ENCODE peak calls at places on chromosomes 13 and 19, in four cellular contexts. F, H, O and E are unnamed samples.
A peak's percentile ranks its signal among the peaks of the same experiment; 100 is the strongest.

GRCh38 chr19:35000647-35001501 is 751 bp downstream of the GRAMD1A start:
- DNase-seq in F (peak; percentile 68), H (peak; percentile 71), O (peak; percentile 45), E (peak; percentile 71)

GRCh38 chr19:29671393-29672076 is 6.3 kb downstream of the PLEKHF1 start:
- DNase-seq in F (peak; percentile 85), H (no peak), O (no peak), E (peak; percentile 97)

GRCh38 chr13:94352057-94352456 is 127.4 kb downstream of the DCT start:
- DNase-seq in F (no peak), H (no peak), O (no peak), E (no peak)

GRCh38 chr13:23081246-23081645 is 99.5 kb upstream of the SGCG start:
- DNase-seq in F (no peak), H (no peak), O (peak; percentile 50), E (no peak)

GRCh38 chr19:42191855-42192254 is 25.6 kb downstream of the DEDD2 start:
- DNase-seq in F (no peak), H (no peak), O (peak; percentile 84), E (no peak)

GRCh38 chr19:16293133-16294085 is 31.2 kb upstream of the KLF2 start:
- DNase-seq in F (no peak), H (no peak), O (peak; percentile 98), E (no peak)

GRCh38 chr13:112447306-112447705 is 71.2 kb downstream of the SPACA7 start:
- DNase-seq in F (no peak), H (no peak), O (no peak), E (no peak)

GRCh38 chr13:106573279-106573831 is 5.4 kb upstream of the ARGLU1 start:
- DNase-seq in F (no peak), H (no peak), O (peak; percentile 68), E (no peak)

GRCh38 chr13:88622362-88622973 is 951.3 kb downstream of the SLITRK5 start:
- DNase-seq in F (no peak), H (no peak), O (no peak), E (no peak)

GRCh38 chr19:41416194-41416674 is 10.9 kb downstream of the B3GNT8 start:
- DNase-seq in F (no peak), H (no peak), O (no peak), E (no peak)

GRCh38 chr13:111658150-111659100 is 338.0 kb downstream of the TEX29 start:
- DNase-seq in F (no peak), H (no peak), O (no peak), E (no peak)

GRCh38 chr19:42252365-42253244 is 2.3 kb downstream of the ERF start:
- DNase-seq in F (no peak), H (no peak), O (peak; percentile 47), E (no peak)

GRCh38 chr19:33235269-33235995 is 9.8 kb upstream of the SLC7A10 start:
- DNase-seq in F (peak; percentile 54), H (peak; percentile 98), O (peak; percentile 66), E (peak; percentile 67)

GRCh38 chr13:46172531-46172991 is 9.4 kb downstream of the LCP1 start:
- DNase-seq in F (peak; percentile 52), H (no peak), O (no peak), E (peak; percentile 70)

GRCh38 chr13:113205428-113205931 is 3.0 kb downstream of the PCID2 start:
- DNase-seq in F (no peak), H (no peak), O (peak; percentile 59), E (no peak)

GRCh38 chr19:3345850-3346460 is 20.4 kb upstream of the NFIC start:
- DNase-seq in F (no peak), H (no peak), O (no peak), E (no peak)

GRCh38 chr19:51333836-51334460 is 8.0 kb downstream of the VSIG10L start:
- DNase-seq in F (no peak), H (no peak), O (no peak), E (no peak)

GRCh38 chr13:47853236-47853635 is 147.8 kb downstream of the SUCLA2 start:
- DNase-seq in F (no peak), H (no peak), O (no peak), E (no peak)

GRCh38 chr13:99796175-99796819 is 175.3 kb downstream of the ZIC5 start:
- DNase-seq in F (no peak), H (no peak), O (peak; percentile 51), E (no peak)

GRCh38 chr19:40057166-40057565 is 1.1 kb upstream of the ZNF780B start:
- DNase-seq in F (no peak), H (no peak), O (no peak), E (no peak)

GRCh38 chr19:10093295-10094186 is 7.4 kb downstream of the SHFL start:
- DNase-seq in F (no peak), H (no peak), O (no peak), E (no peak)

GRCh38 chr19:19643158-19644053 is at the start of gene GMIP:
- DNase-seq in F (peak; percentile 75), H (peak; percentile 94), O (peak; percentile 41), E (peak; percentile 91)

GRCh38 chr13:29282096-29282495 is 313.4 kb downstream of the SLC7A1 start:
- DNase-seq in F (no peak), H (no peak), O (no peak), E (no peak)

GRCh38 chr19:17109962-17110598 is 34.5 kb downstream of the MYO9B start:
- DNase-seq in F (no peak), H (no peak), O (no peak), E (no peak)

GRCh38 chr13:112868308-112868707 is 100.7 kb upstream of the MCF2L start:
- DNase-seq in F (no peak), H (no peak), O (no peak), E (no peak)

GRCh38 chr13:73179906-73180305 is 121.1 kb downstream of the KLF5 start:
- DNase-seq in F (no peak), H (no peak), O (peak; percentile 21), E (no peak)

GRCh38 chr13:26897706-26898550 is 137.3 kb upstream of the GPR12 start:
- DNase-seq in F (no peak), H (no peak), O (no peak), E (no peak)

GRCh38 chr19:8684001-8684902 is 14.3 kb downstream of the ACTL9 start:
- DNase-seq in F (no peak), H (no peak), O (no peak), E (no peak)

GRCh38 chr19:8682472-8682871 is 16.1 kb downstream of the ACTL9 start:
- DNase-seq in F (no peak), H (no peak), O (no peak), E (no peak)

GRCh38 chr19:8682931-8683330 is 15.7 kb downstream of the ACTL9 start:
- DNase-seq in F (no peak), H (no peak), O (no peak), E (no peak)

GRCh38 chr19:8680676-8681344 is 17.8 kb downstream of the ACTL9 start:
- DNase-seq in F (no peak), H (no peak), O (no peak), E (no peak)

GRCh38 chr19:8681345-8682021 is 17.1 kb downstream of the ACTL9 start:
- DNase-seq in F (no peak), H (no peak), O (no peak), E (no peak)
- H3K27ac ChIP-seq in F (no peak overlapping the region), H (no peak overlapping the region), O (no peak overlapping the region), E (no peak overlapping the region)

DNA sequence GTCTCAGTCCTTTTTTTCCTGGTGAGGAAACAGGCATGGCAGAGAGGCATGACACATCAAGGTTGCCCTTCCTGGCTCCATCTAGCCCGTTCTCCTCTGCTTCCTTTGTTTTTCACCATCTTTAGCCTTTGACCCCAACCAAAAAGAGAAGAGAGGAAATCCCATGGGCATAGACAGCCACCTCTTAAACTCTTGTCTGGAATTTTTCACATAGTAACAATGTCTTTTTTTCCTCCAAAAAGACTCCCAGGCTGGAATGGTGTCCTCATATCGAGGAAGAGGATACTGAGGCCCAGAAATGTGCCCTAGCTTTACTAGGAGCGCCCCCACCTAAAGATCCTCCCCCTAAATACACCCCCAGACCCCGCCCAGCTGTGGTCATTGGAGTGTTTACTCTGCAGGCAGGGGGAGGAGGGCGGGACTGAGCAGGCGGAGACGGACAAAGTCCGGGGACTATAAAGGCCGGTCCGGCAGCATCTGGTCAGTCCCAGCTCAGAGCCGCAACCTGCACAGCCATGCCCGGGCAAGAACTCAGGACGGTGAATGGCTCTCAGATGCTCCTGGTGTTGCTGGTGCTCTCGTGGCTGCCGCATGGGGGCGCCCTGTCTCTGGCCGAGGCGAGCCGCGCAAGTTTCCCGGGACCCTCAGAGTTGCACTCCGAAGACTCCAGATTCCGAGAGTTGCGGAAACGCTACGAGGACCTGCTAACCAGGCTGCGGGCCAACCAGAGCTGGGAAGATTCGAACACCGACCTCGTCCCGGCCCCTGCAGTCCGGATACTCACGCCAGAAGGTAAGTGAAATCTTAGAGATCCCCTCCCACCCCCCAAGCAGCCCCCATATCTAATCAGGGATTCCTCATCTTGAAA is at the start of gene GDF15:
- DNase-seq in F (no peak), H (peak; percentile 93), O (peak; percentile 95), E (no peak)
- H3K4me3 ChIP-seq in F (no peak within 1 kb of the TSS), H (peak within 1 kb of the TSS; percentile 61), O (peak within 1 kb of the TSS; percentile 59), E (no peak within 1 kb of the TSS)

GRCh38 chr13:40409278-40409677 is 257.2 kb downstream of the FOXO1 start:
- DNase-seq in F (no peak), H (no peak), O (no peak), E (no peak)

GRCh38 chr13:40410315-40410714 is 256.1 kb downstream of the FOXO1 start:
- DNase-seq in F (no peak), H (no peak), O (no peak), E (no peak)

GRCh38 chr13:40407567-40407966 is 258.9 kb downstream of the FOXO1 start:
- DNase-seq in F (no peak), H (no peak), O (no peak), E (no peak)

GRCh38 chr13:40406405-40407138 is 259.9 kb downstream of the FOXO1 start:
- DNase-seq in F (no peak), H (no peak), O (peak; percentile 83), E (no peak)

GRCh38 chr13:40408602-40409001 is 257.8 kb downstream of the FOXO1 start:
- DNase-seq in F (no peak), H (no peak), O (peak; percentile 39), E (no peak)
- H3K4me1 ChIP-seq in F (no peaks in the 10 kb centered on the region), H (no peaks in the 10 kb centered on the region), O (peaks cover 12% of the 10 kb centered on the region), E (no peaks in the 10 kb centered on the region)

GRCh38 chr13:33742321-33742720 is 75.6 kb upstream of the RFC3 start:
- DNase-seq in F (no peak), H (no peak), O (no peak), E (no peak)

GRCh38 chr13:33746867-33747266 is 71.1 kb upstream of the RFC3 start:
- DNase-seq in F (no peak), H (no peak), O (no peak), E (no peak)

GRCh38 chr13:33743438-33744368 is 74.2 kb upstream of the RFC3 start:
- DNase-seq in F (no peak), H (no peak), O (no peak), E (no peak)

GRCh38 chr13:33745370-33746324 is 72.3 kb upstream of the RFC3 start:
- DNase-seq in F (no peak), H (no peak), O (no peak), E (no peak)

DNA sequence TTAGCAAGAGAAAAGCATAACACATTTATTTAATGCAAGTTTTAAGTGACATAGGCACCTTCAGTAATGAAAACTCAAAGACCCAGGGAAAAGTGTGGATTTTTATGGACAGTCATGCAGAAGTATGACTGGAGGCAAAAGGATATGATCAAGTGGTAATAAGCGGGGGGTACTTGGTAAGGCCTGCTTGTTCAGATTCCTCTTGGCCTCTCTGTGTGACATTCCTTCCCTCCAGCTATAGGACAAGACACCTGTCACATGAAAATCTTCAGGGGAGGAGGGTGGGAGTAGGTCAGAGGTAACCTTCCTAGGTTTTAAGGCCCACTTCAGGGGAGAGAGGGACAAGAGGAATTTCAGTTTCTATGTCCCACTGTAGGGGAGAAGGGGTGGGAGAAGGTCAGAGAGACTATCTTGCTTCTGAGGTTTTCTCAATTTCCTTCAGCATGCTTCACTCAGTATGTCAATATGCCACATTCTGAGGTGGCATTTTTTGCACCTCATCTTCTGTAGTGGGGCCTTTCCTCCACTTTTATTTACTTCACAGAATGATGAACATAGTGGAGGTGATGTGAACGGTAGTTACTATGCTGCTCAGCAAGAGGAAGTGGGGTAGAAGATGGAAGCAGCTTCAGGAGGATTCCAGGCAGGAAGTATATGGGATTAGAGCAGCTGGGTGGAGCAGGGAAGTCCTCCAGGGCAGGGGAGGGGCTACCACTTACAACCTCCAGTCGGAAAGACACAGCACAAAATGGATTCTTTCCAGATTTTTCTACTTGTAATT is 73.2 kb upstream of the RFC3 start:
- DNase-seq in F (no peak), H (no peak), O (no peak), E (no peak)
- H3K27ac ChIP-seq in F (no peak overlapping the region), H (no peak overlapping the region), O (no peak overlapping the region), E (no peak overlapping the region)